ENCODE peak calls at places on chromosome 21, in eight cellular contexts. One of them, this sample, is unnamed.

GRCh38 chr21:43282358-43283120 is 113.7 kb downstream of the CRYAA start:
- DNase-seq in kidney: peak
- DNase-seq in nephron progenitor cell: no peak
- DNase-seq in heart left ventricle: no peak
- DNase-seq in WTC11: no peak
- DNase-seq in heart right ventricle: no peak
- DNase-seq in thoracic aorta: no peak
- DNase-seq in mucosa of descending colon: no peak
- DNase-seq in this sample: no peak

GRCh38 chr21:31162827-31163226 is 124.6 kb upstream of the KRTAP19-8 start:
- DNase-seq in nephron progenitor cell: no peak
- DNase-seq in WTC11: no peak
- DNase-seq in heart right ventricle: no peak
- DNase-seq in mucosa of descending colon: no peak
- DNase-seq in kidney: no peak
- DNase-seq in thoracic aorta: no peak
- DNase-seq in heart left ventricle: no peak
- DNase-seq in this sample: peak

GRCh38 chr21:36120304-36120902 is 14.5 kb upstream of the CBR3 start:
- DNase-seq in mucosa of descending colon: no peak
- DNase-seq in nephron progenitor cell: no peak
- DNase-seq in WTC11: no peak
- DNase-seq in heart left ventricle: peak
- DNase-seq in heart right ventricle: no peak
- DNase-seq in thoracic aorta: no peak
- DNase-seq in kidney: peak
- DNase-seq in this sample: no peak

GRCh38 chr21:34154878-34155277 is 81.5 kb downstream of the MRPS6 start:
- DNase-seq in mucosa of descending colon: no peak
- DNase-seq in WTC11: no peak
- DNase-seq in kidney: no peak
- DNase-seq in thoracic aorta: no peak
- DNase-seq in heart right ventricle: no peak
- DNase-seq in heart left ventricle: no peak
- DNase-seq in nephron progenitor cell: no peak
- DNase-seq in this sample: no peak

GRCh38 chr21:34886554-34887385 is 162.3 kb downstream of the RUNX1 start:
- DNase-seq in heart right ventricle: peak
- DNase-seq in WTC11: peak
- DNase-seq in nephron progenitor cell: peak
- DNase-seq in kidney: peak
- DNase-seq in mucosa of descending colon: peak
- DNase-seq in thoracic aorta: no peak
- DNase-seq in heart left ventricle: peak
- DNase-seq in this sample: no peak

GRCh38 chr21:31382060-31382459 is 38.0 kb upstream of the TIAM1 start:
- DNase-seq in kidney: no peak
- DNase-seq in heart right ventricle: no peak
- DNase-seq in mucosa of descending colon: no peak
- DNase-seq in thoracic aorta: no peak
- DNase-seq in WTC11: no peak
- DNase-seq in nephron progenitor cell: no peak
- DNase-seq in heart left ventricle: no peak
- DNase-seq in this sample: no peak

GRCh38 chr21:42257091-42257760 is 38.3 kb downstream of the ABCG1 start:
- DNase-seq in kidney: no peak
- DNase-seq in thoracic aorta: no peak
- DNase-seq in nephron progenitor cell: no peak
- DNase-seq in heart right ventricle: no peak
- DNase-seq in WTC11: no peak
- DNase-seq in heart left ventricle: no peak
- DNase-seq in mucosa of descending colon: no peak
- DNase-seq in this sample: no peak

GRCh38 chr21:35525443-35525842 is 476.3 kb upstream of the RUNX1 start:
- DNase-seq in heart left ventricle: no peak
- DNase-seq in nephron progenitor cell: no peak
- DNase-seq in kidney: no peak
- DNase-seq in mucosa of descending colon: no peak
- DNase-seq in thoracic aorta: no peak
- DNase-seq in heart right ventricle: no peak
- DNase-seq in WTC11: no peak
- DNase-seq in this sample: no peak

GRCh38 chr21:42815217-42815616 is 64.1 kb downstream of the WDR4 start:
- DNase-seq in mucosa of descending colon: no peak
- DNase-seq in thoracic aorta: no peak
- DNase-seq in heart left ventricle: no peak
- DNase-seq in nephron progenitor cell: no peak
- DNase-seq in heart right ventricle: no peak
- DNase-seq in kidney: no peak
- DNase-seq in WTC11: no peak
- DNase-seq in this sample: no peak

GRCh38 chr21:41819856-41820281 is 53.0 kb upstream of the RIPK4 start:
- DNase-seq in mucosa of descending colon: peak
- DNase-seq in WTC11: no peak
- DNase-seq in nephron progenitor cell: no peak
- DNase-seq in heart left ventricle: no peak
- DNase-seq in thoracic aorta: no peak
- DNase-seq in heart right ventricle: no peak
- DNase-seq in kidney: no peak
- DNase-seq in this sample: no peak

GRCh38 chr21:33036430-33037162 is 10.9 kb downstream of the OLIG2 start:
- DNase-seq in heart right ventricle: no peak
- DNase-seq in WTC11: no peak
- DNase-seq in nephron progenitor cell: no peak
- DNase-seq in thoracic aorta: no peak
- DNase-seq in mucosa of descending colon: no peak
- DNase-seq in kidney: peak
- DNase-seq in heart left ventricle: no peak
- DNase-seq in this sample: no peak

GRCh38 chr21:33199516-33200217 is 30.1 kb upstream of the IFNAR2 start:
- DNase-seq in thoracic aorta: peak
- DNase-seq in mucosa of descending colon: no peak
- DNase-seq in heart left ventricle: peak
- DNase-seq in kidney: no peak
- DNase-seq in heart right ventricle: peak
- DNase-seq in nephron progenitor cell: peak
- DNase-seq in WTC11: peak
- DNase-seq in this sample: peak

GRCh38 chr21:28439852-28440251 is 552.8 kb downstream of the LTN1 start:
- DNase-seq in heart left ventricle: no peak
- DNase-seq in mucosa of descending colon: no peak
- DNase-seq in WTC11: no peak
- DNase-seq in nephron progenitor cell: no peak
- DNase-seq in heart right ventricle: no peak
- DNase-seq in thoracic aorta: no peak
- DNase-seq in kidney: no peak
- DNase-seq in this sample: no peak

GRCh38 chr21:26068776-26069175 is 101.8 kb downstream of the APP start:
- DNase-seq in heart left ventricle: no peak
- DNase-seq in nephron progenitor cell: no peak
- DNase-seq in thoracic aorta: no peak
- DNase-seq in kidney: no peak
- DNase-seq in mucosa of descending colon: no peak
- DNase-seq in WTC11: no peak
- DNase-seq in heart right ventricle: no peak
- DNase-seq in this sample: no peak

GRCh38 chr21:34926784-34927548 is 122.1 kb downstream of the RUNX1 start:
- DNase-seq in heart right ventricle: no peak
- DNase-seq in WTC11: no peak
- DNase-seq in heart left ventricle: no peak
- DNase-seq in thoracic aorta: no peak
- DNase-seq in kidney: no peak
- DNase-seq in nephron progenitor cell: no peak
- DNase-seq in mucosa of descending colon: no peak
- DNase-seq in this sample: no peak

GRCh38 chr21:33069243-33069642 is 698 bp upstream of the OLIG1 start:
- DNase-seq in kidney: no peak
- DNase-seq in mucosa of descending colon: no peak
- DNase-seq in thoracic aorta: no peak
- DNase-seq in WTC11: no peak
- DNase-seq in nephron progenitor cell: no peak
- DNase-seq in heart right ventricle: no peak
- DNase-seq in heart left ventricle: no peak
- DNase-seq in this sample: no peak

GRCh38 chr21:21232320-21232719 is 234.1 kb downstream of the NCAM2 start:
- DNase-seq in kidney: no peak
- DNase-seq in heart right ventricle: no peak
- DNase-seq in nephron progenitor cell: peak
- DNase-seq in WTC11: no peak
- DNase-seq in mucosa of descending colon: no peak
- DNase-seq in thoracic aorta: no peak
- DNase-seq in heart left ventricle: no peak
- DNase-seq in this sample: peak

GRCh38 chr21:22536511-22536910 is 1538.3 kb downstream of the NCAM2 start:
- DNase-seq in heart left ventricle: no peak
- DNase-seq in WTC11: no peak
- DNase-seq in thoracic aorta: no peak
- DNase-seq in heart right ventricle: no peak
- DNase-seq in kidney: no peak
- DNase-seq in mucosa of descending colon: no peak
- DNase-seq in nephron progenitor cell: no peak
- DNase-seq in this sample: no peak

GRCh38 chr21:42471716-42472330 is 24.2 kb downstream of the RSPH1 start:
- DNase-seq in heart left ventricle: no peak
- DNase-seq in kidney: peak
- DNase-seq in WTC11: no peak
- DNase-seq in nephron progenitor cell: no peak
- DNase-seq in mucosa of descending colon: peak
- DNase-seq in thoracic aorta: no peak
- DNase-seq in heart right ventricle: no peak
- DNase-seq in this sample: no peak

GRCh38 chr21:36015096-36015495 is 45.2 kb downstream of the SETD4 start:
- DNase-seq in mucosa of descending colon: no peak
- DNase-seq in heart left ventricle: no peak
- DNase-seq in nephron progenitor cell: no peak
- DNase-seq in heart right ventricle: no peak
- DNase-seq in WTC11: no peak
- DNase-seq in kidney: no peak
- DNase-seq in thoracic aorta: no peak
- DNase-seq in this sample: no peak

GRCh38 chr21:33071878-33072306 is 2.0 kb downstream of the OLIG1 start:
- DNase-seq in mucosa of descending colon: no peak
- DNase-seq in WTC11: peak
- DNase-seq in heart right ventricle: no peak
- DNase-seq in thoracic aorta: no peak
- DNase-seq in heart left ventricle: no peak
- DNase-seq in kidney: no peak
- DNase-seq in nephron progenitor cell: peak
- DNase-seq in this sample: no peak

GRCh38 chr21:45695086-45695485 is 51.6 kb downstream of the PCBP3 start:
- DNase-seq in thoracic aorta: no peak
- DNase-seq in nephron progenitor cell: peak
- DNase-seq in heart left ventricle: no peak
- DNase-seq in kidney: no peak
- DNase-seq in mucosa of descending colon: no peak
- DNase-seq in heart right ventricle: no peak
- DNase-seq in WTC11: peak
- DNase-seq in this sample: no peak
- TF ChIP-seq CTCF in thoracic aorta: no peak
- TF ChIP-seq CTCF in nephron progenitor cell: peak
- TF ChIP-seq CTCF in heart left ventricle: no peak
- TF ChIP-seq CTCF in kidney: no peak
- TF ChIP-seq CTCF in mucosa of descending colon: no peak
- TF ChIP-seq CTCF in heart right ventricle: no peak
- TF ChIP-seq CTCF in WTC11: peak
- TF ChIP-seq CTCF in this sample: peak

GRCh38 chr21:38503588-38503987 is 5.3 kb upstream of the ERG start:
- DNase-seq in heart right ventricle: peak
- DNase-seq in mucosa of descending colon: no peak
- DNase-seq in kidney: no peak
- DNase-seq in heart left ventricle: no peak
- DNase-seq in thoracic aorta: no peak
- DNase-seq in WTC11: no peak
- DNase-seq in nephron progenitor cell: no peak
- DNase-seq in this sample: peak

GRCh38 chr21:38507374-38507942 is 9.2 kb upstream of the ERG start:
- DNase-seq in heart right ventricle: no peak
- DNase-seq in heart left ventricle: no peak
- DNase-seq in thoracic aorta: no peak
- DNase-seq in mucosa of descending colon: peak
- DNase-seq in nephron progenitor cell: no peak
- DNase-seq in kidney: no peak
- DNase-seq in WTC11: no peak
- DNase-seq in this sample: no peak

GRCh38 chr21:38504056-38504455 is 5.8 kb upstream of the ERG start:
- DNase-seq in nephron progenitor cell: no peak
- DNase-seq in kidney: no peak
- DNase-seq in heart right ventricle: no peak
- DNase-seq in mucosa of descending colon: no peak
- DNase-seq in heart left ventricle: no peak
- DNase-seq in WTC11: no peak
- DNase-seq in thoracic aorta: no peak
- DNase-seq in this sample: no peak

GRCh38 chr21:38506606-38507331 is 8.5 kb upstream of the ERG start:
- DNase-seq in heart right ventricle: no peak
- DNase-seq in thoracic aorta: no peak
- DNase-seq in heart left ventricle: no peak
- DNase-seq in nephron progenitor cell: no peak
- DNase-seq in WTC11: peak
- DNase-seq in kidney: no peak
- DNase-seq in mucosa of descending colon: peak
- DNase-seq in this sample: no peak

GRCh38 chr21:38505654-38506523 is 7.6 kb upstream of the ERG start:
- DNase-seq in thoracic aorta: no peak
- DNase-seq in WTC11: no peak
- DNase-seq in kidney: no peak
- DNase-seq in nephron progenitor cell: no peak
- DNase-seq in heart right ventricle: peak
- DNase-seq in mucosa of descending colon: no peak
- DNase-seq in heart left ventricle: no peak
- DNase-seq in this sample: peak
- TF ChIP-seq CTCF in thoracic aorta: peak
- TF ChIP-seq CTCF in WTC11: peak
- TF ChIP-seq CTCF in kidney: peak
- TF ChIP-seq CTCF in nephron progenitor cell: peak
- TF ChIP-seq CTCF in heart right ventricle: peak
- TF ChIP-seq CTCF in mucosa of descending colon: peak
- TF ChIP-seq CTCF in heart left ventricle: peak
- TF ChIP-seq CTCF in this sample: peak

GRCh38 chr21:15617968-15618367 is 111.8 kb upstream of the USP25 start:
- DNase-seq in kidney: no peak
- DNase-seq in heart right ventricle: no peak
- DNase-seq in mucosa of descending colon: no peak
- DNase-seq in nephron progenitor cell: no peak
- DNase-seq in WTC11: no peak
- DNase-seq in thoracic aorta: no peak
- DNase-seq in heart left ventricle: no peak
- DNase-seq in this sample: peak
- TF ChIP-seq CTCF in kidney: no peak
- TF ChIP-seq CTCF in heart right ventricle: no peak
- TF ChIP-seq CTCF in mucosa of descending colon: no peak
- TF ChIP-seq CTCF in nephron progenitor cell: no peak
- TF ChIP-seq CTCF in WTC11: no peak
- TF ChIP-seq CTCF in thoracic aorta: no peak
- TF ChIP-seq CTCF in heart left ventricle: no peak
- TF ChIP-seq CTCF in this sample: no peak

DNA sequence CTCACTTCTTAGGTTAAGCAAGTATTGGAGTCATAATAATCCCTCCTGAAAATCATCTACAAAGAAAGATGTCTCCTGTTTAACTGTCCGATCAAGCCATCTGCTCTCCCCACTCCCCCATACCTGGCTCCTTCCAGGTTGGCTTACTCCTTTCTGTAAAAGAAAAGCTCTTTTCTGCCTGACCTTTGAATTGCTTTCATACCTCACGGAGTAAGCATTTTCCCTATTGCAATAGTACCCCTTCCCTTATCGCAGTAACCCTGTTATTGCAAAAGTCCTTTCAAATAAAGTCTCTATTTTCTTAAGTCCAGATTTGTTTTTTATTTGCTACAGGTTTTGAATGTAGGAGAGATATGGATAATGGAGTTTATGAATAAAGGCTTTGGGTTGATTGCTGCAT is 150.4 kb downstream of the GRIK1 start:
- DNase-seq in mucosa of descending colon: no peak
- DNase-seq in nephron progenitor cell: no peak
- DNase-seq in WTC11: no peak
- DNase-seq in thoracic aorta: no peak
- DNase-seq in kidney: no peak
- DNase-seq in heart right ventricle: no peak
- DNase-seq in heart left ventricle: no peak
- DNase-seq in this sample: no peak
- TF ChIP-seq CTCF in mucosa of descending colon: no peak
- TF ChIP-seq CTCF in nephron progenitor cell: no peak
- TF ChIP-seq CTCF in WTC11: no peak
- TF ChIP-seq CTCF in thoracic aorta: no peak
- TF ChIP-seq CTCF in kidney: no peak
- TF ChIP-seq CTCF in heart right ventricle: no peak
- TF ChIP-seq CTCF in heart left ventricle: no peak
- TF ChIP-seq CTCF in this sample: no peak

This sample was measured in astrocyte of the cerebellum.